ENCODE peak calls at places on chromosomes 6 and 20, in seven cellular contexts. One of them, this sample, is unnamed.

GRCh38 chr20:51861726-51862466 is 59.6 kb upstream of the SALL4 start:
- DNase-seq in left lung: no peak
- DNase-seq in SK-N-SH: no peak
- DNase-seq in CD14-positive monocyte: no peak
- DNase-seq in chondrocyte: no peak
- DNase-seq in GM12878: no peak
- DNase-seq in stimulated activated effector memory CD8-positive, alpha-beta T cell treated with anti-CD3 and anti-CD28 coated beads, Interleukin-12 subunit alpha, Interleukin-12 subunit beta, amount 100 ng/mL, for 72 hours: no peak
- DNase-seq in this sample: no peak

GRCh38 chr20:4060054-4060795 is 44.9 kb upstream of the RNF24 start:
- DNase-seq in left lung: peak
- DNase-seq in SK-N-SH: no peak
- DNase-seq in CD14-positive monocyte: peak
- DNase-seq in chondrocyte: no peak
- DNase-seq in GM12878: peak
- DNase-seq in stimulated activated effector memory CD8-positive, alpha-beta T cell treated with anti-CD3 and anti-CD28 coated beads, Interleukin-12 subunit alpha, Interleukin-12 subunit beta, amount 100 ng/mL, for 72 hours: no peak
- DNase-seq in this sample: no peak

GRCh38 chr20:5807431-5807830 is 57.2 kb downstream of the SHLD1 start:
- DNase-seq in left lung: no peak
- DNase-seq in SK-N-SH: no peak
- DNase-seq in CD14-positive monocyte: no peak
- DNase-seq in chondrocyte: no peak
- DNase-seq in GM12878: no peak
- DNase-seq in stimulated activated effector memory CD8-positive, alpha-beta T cell treated with anti-CD3 and anti-CD28 coated beads, Interleukin-12 subunit alpha, Interleukin-12 subunit beta, amount 100 ng/mL, for 72 hours: no peak
- DNase-seq in this sample: no peak

GRCh38 chr20:51269671-51270070 is 246.8 kb upstream of the KCNG1 start:
- DNase-seq in left lung: no peak
- DNase-seq in SK-N-SH: peak
- DNase-seq in CD14-positive monocyte: no peak
- DNase-seq in chondrocyte: no peak
- DNase-seq in GM12878: no peak
- DNase-seq in stimulated activated effector memory CD8-positive, alpha-beta T cell treated with anti-CD3 and anti-CD28 coated beads, Interleukin-12 subunit alpha, Interleukin-12 subunit beta, amount 100 ng/mL, for 72 hours: no peak
- DNase-seq in this sample: no peak

GRCh38 chr20:37457928-37458327 is 63.1 kb upstream of the NNAT start:
- DNase-seq in left lung: no peak
- DNase-seq in SK-N-SH: no peak
- DNase-seq in CD14-positive monocyte: no peak
- DNase-seq in chondrocyte: no peak
- DNase-seq in GM12878: no peak
- DNase-seq in stimulated activated effector memory CD8-positive, alpha-beta T cell treated with anti-CD3 and anti-CD28 coated beads, Interleukin-12 subunit alpha, Interleukin-12 subunit beta, amount 100 ng/mL, for 72 hours: no peak
- DNase-seq in this sample: no peak

GRCh38 chr6:63571883-63572732 is at the start of the genes LOC128125822 and PTP4A1:
- DNase-seq in left lung: peak
- DNase-seq in SK-N-SH: peak
- DNase-seq in CD14-positive monocyte: peak
- DNase-seq in chondrocyte: peak
- DNase-seq in GM12878: peak
- DNase-seq in stimulated activated effector memory CD8-positive, alpha-beta T cell treated with anti-CD3 and anti-CD28 coated beads, Interleukin-12 subunit alpha, Interleukin-12 subunit beta, amount 100 ng/mL, for 72 hours: peak
- DNase-seq in this sample: peak

GRCh38 chr20:45842169-45842812 is 8.7 kb downstream of the SNX21 start:
- DNase-seq in left lung: no peak
- DNase-seq in SK-N-SH: no peak
- DNase-seq in CD14-positive monocyte: no peak
- DNase-seq in chondrocyte: no peak
- DNase-seq in GM12878: peak
- DNase-seq in stimulated activated effector memory CD8-positive, alpha-beta T cell treated with anti-CD3 and anti-CD28 coated beads, Interleukin-12 subunit alpha, Interleukin-12 subunit beta, amount 100 ng/mL, for 72 hours: no peak
- DNase-seq in this sample: no peak

GRCh38 chr6:148532698-148533097 is 190.1 kb downstream of the SASH1 start:
- DNase-seq in left lung: no peak
- DNase-seq in SK-N-SH: no peak
- DNase-seq in CD14-positive monocyte: no peak
- DNase-seq in chondrocyte: no peak
- DNase-seq in GM12878: no peak
- DNase-seq in stimulated activated effector memory CD8-positive, alpha-beta T cell treated with anti-CD3 and anti-CD28 coated beads, Interleukin-12 subunit alpha, Interleukin-12 subunit beta, amount 100 ng/mL, for 72 hours: no peak
- DNase-seq in this sample: no peak

GRCh38 chr6:126054258-126054702 is 67.9 kb downstream of the TRMT11 start:
- DNase-seq in left lung: no peak
- DNase-seq in SK-N-SH: peak
- DNase-seq in CD14-positive monocyte: no peak
- DNase-seq in chondrocyte: no peak
- DNase-seq in GM12878: no peak
- DNase-seq in stimulated activated effector memory CD8-positive, alpha-beta T cell treated with anti-CD3 and anti-CD28 coated beads, Interleukin-12 subunit alpha, Interleukin-12 subunit beta, amount 100 ng/mL, for 72 hours: no peak
- DNase-seq in this sample: no peak

GRCh38 chr6:19668710-19669109 is 168.5 kb upstream of the ID4 start:
- DNase-seq in left lung: no peak
- DNase-seq in SK-N-SH: no peak
- DNase-seq in CD14-positive monocyte: no peak
- DNase-seq in chondrocyte: no peak
- DNase-seq in GM12878: no peak
- DNase-seq in stimulated activated effector memory CD8-positive, alpha-beta T cell treated with anti-CD3 and anti-CD28 coated beads, Interleukin-12 subunit alpha, Interleukin-12 subunit beta, amount 100 ng/mL, for 72 hours: no peak
- DNase-seq in this sample: no peak

GRCh38 chr6:101400341-101400740 is 6.8 kb downstream of the GRIK2 start:
- DNase-seq in left lung: no peak
- DNase-seq in SK-N-SH: no peak
- DNase-seq in CD14-positive monocyte: no peak
- DNase-seq in chondrocyte: no peak
- DNase-seq in GM12878: no peak
- DNase-seq in stimulated activated effector memory CD8-positive, alpha-beta T cell treated with anti-CD3 and anti-CD28 coated beads, Interleukin-12 subunit alpha, Interleukin-12 subunit beta, amount 100 ng/mL, for 72 hours: no peak
- DNase-seq in this sample: no peak

GRCh38 chr20:63234693-63235398 is 859 bp upstream of the BIRC7 start:
- DNase-seq in left lung: no peak
- DNase-seq in SK-N-SH: no peak
- DNase-seq in CD14-positive monocyte: no peak
- DNase-seq in chondrocyte: no peak
- DNase-seq in GM12878: no peak
- DNase-seq in stimulated activated effector memory CD8-positive, alpha-beta T cell treated with anti-CD3 and anti-CD28 coated beads, Interleukin-12 subunit alpha, Interleukin-12 subunit beta, amount 100 ng/mL, for 72 hours: no peak
- DNase-seq in this sample: peak

GRCh38 chr6:127833336-127833735 is 67.5 kb downstream of the THEMIS start:
- DNase-seq in left lung: no peak
- DNase-seq in SK-N-SH: no peak
- DNase-seq in CD14-positive monocyte: no peak
- DNase-seq in chondrocyte: no peak
- DNase-seq in GM12878: no peak
- DNase-seq in stimulated activated effector memory CD8-positive, alpha-beta T cell treated with anti-CD3 and anti-CD28 coated beads, Interleukin-12 subunit alpha, Interleukin-12 subunit beta, amount 100 ng/mL, for 72 hours: no peak
- DNase-seq in this sample: no peak

GRCh38 chr6:159257846-159258245 is 88.6 kb downstream of the FNDC1 start:
- DNase-seq in left lung: no peak
- DNase-seq in SK-N-SH: no peak
- DNase-seq in CD14-positive monocyte: no peak
- DNase-seq in chondrocyte: no peak
- DNase-seq in GM12878: no peak
- DNase-seq in stimulated activated effector memory CD8-positive, alpha-beta T cell treated with anti-CD3 and anti-CD28 coated beads, Interleukin-12 subunit alpha, Interleukin-12 subunit beta, amount 100 ng/mL, for 72 hours: no peak
- DNase-seq in this sample: no peak

GRCh38 chr6:17600527-17601388 is 656 bp downstream of the FAM8A1 start:
- DNase-seq in left lung: peak
- DNase-seq in SK-N-SH: peak
- DNase-seq in CD14-positive monocyte: no peak
- DNase-seq in chondrocyte: peak
- DNase-seq in GM12878: no peak
- DNase-seq in stimulated activated effector memory CD8-positive, alpha-beta T cell treated with anti-CD3 and anti-CD28 coated beads, Interleukin-12 subunit alpha, Interleukin-12 subunit beta, amount 100 ng/mL, for 72 hours: peak
- DNase-seq in this sample: peak

GRCh38 chr6:27441001-27441400 is 31.9 kb downstream of the ZNF184 start:
- DNase-seq in left lung: no peak
- DNase-seq in SK-N-SH: no peak
- DNase-seq in CD14-positive monocyte: no peak
- DNase-seq in chondrocyte: no peak
- DNase-seq in GM12878: no peak
- DNase-seq in stimulated activated effector memory CD8-positive, alpha-beta T cell treated with anti-CD3 and anti-CD28 coated beads, Interleukin-12 subunit alpha, Interleukin-12 subunit beta, amount 100 ng/mL, for 72 hours: no peak
- DNase-seq in this sample: no peak

GRCh38 chr20:32536861-32537656 is 48.1 kb downstream of the NOL4L start:
- DNase-seq in left lung: peak
- DNase-seq in SK-N-SH: peak
- DNase-seq in CD14-positive monocyte: no peak
- DNase-seq in chondrocyte: no peak
- DNase-seq in GM12878: no peak
- DNase-seq in stimulated activated effector memory CD8-positive, alpha-beta T cell treated with anti-CD3 and anti-CD28 coated beads, Interleukin-12 subunit alpha, Interleukin-12 subunit beta, amount 100 ng/mL, for 72 hours: no peak
- DNase-seq in this sample: peak

GRCh38 chr6:152094992-152095592 is 287.6 kb downstream of the ESR1 start:
- DNase-seq in left lung: peak
- DNase-seq in SK-N-SH: no peak
- DNase-seq in CD14-positive monocyte: peak
- DNase-seq in chondrocyte: no peak
- DNase-seq in GM12878: no peak
- DNase-seq in stimulated activated effector memory CD8-positive, alpha-beta T cell treated with anti-CD3 and anti-CD28 coated beads, Interleukin-12 subunit alpha, Interleukin-12 subunit beta, amount 100 ng/mL, for 72 hours: no peak
- DNase-seq in this sample: no peak

GRCh38 chr20:39433461-39433860 is 471.3 kb downstream of the DHX35 start:
- DNase-seq in left lung: no peak
- DNase-seq in SK-N-SH: no peak
- DNase-seq in CD14-positive monocyte: no peak
- DNase-seq in chondrocyte: no peak
- DNase-seq in GM12878: no peak
- DNase-seq in stimulated activated effector memory CD8-positive, alpha-beta T cell treated with anti-CD3 and anti-CD28 coated beads, Interleukin-12 subunit alpha, Interleukin-12 subunit beta, amount 100 ng/mL, for 72 hours: no peak
- DNase-seq in this sample: no peak

GRCh38 chr6:7165736-7166296 is 58.1 kb downstream of the RREB1 start:
- DNase-seq in left lung: no peak
- DNase-seq in SK-N-SH: no peak
- DNase-seq in CD14-positive monocyte: no peak
- DNase-seq in chondrocyte: no peak
- DNase-seq in GM12878: no peak
- DNase-seq in stimulated activated effector memory CD8-positive, alpha-beta T cell treated with anti-CD3 and anti-CD28 coated beads, Interleukin-12 subunit alpha, Interleukin-12 subunit beta, amount 100 ng/mL, for 72 hours: no peak
- DNase-seq in this sample: no peak

GRCh38 chr6:131854803-131855202 is 47.0 kb downstream of the ENPP1 start:
- DNase-seq in left lung: no peak
- DNase-seq in SK-N-SH: no peak
- DNase-seq in CD14-positive monocyte: no peak
- DNase-seq in chondrocyte: no peak
- DNase-seq in GM12878: no peak
- DNase-seq in stimulated activated effector memory CD8-positive, alpha-beta T cell treated with anti-CD3 and anti-CD28 coated beads, Interleukin-12 subunit alpha, Interleukin-12 subunit beta, amount 100 ng/mL, for 72 hours: no peak
- DNase-seq in this sample: no peak

GRCh38 chr20:32465092-32465900 is 107.2 kb downstream of the ASXL1 start:
- DNase-seq in left lung: peak
- DNase-seq in SK-N-SH: no peak
- DNase-seq in CD14-positive monocyte: peak
- DNase-seq in chondrocyte: peak
- DNase-seq in GM12878: no peak
- DNase-seq in stimulated activated effector memory CD8-positive, alpha-beta T cell treated with anti-CD3 and anti-CD28 coated beads, Interleukin-12 subunit alpha, Interleukin-12 subunit beta, amount 100 ng/mL, for 72 hours: no peak
- DNase-seq in this sample: no peak

GRCh38 chr6:39189915-39190544 is 39.2 kb downstream of the KCNK5 start:
- DNase-seq in left lung: peak
- DNase-seq in SK-N-SH: peak
- DNase-seq in CD14-positive monocyte: no peak
- DNase-seq in chondrocyte: no peak
- DNase-seq in GM12878: no peak
- DNase-seq in stimulated activated effector memory CD8-positive, alpha-beta T cell treated with anti-CD3 and anti-CD28 coated beads, Interleukin-12 subunit alpha, Interleukin-12 subunit beta, amount 100 ng/mL, for 72 hours: no peak
- DNase-seq in this sample: peak

GRCh38 chr6:119495230-119495683 is 145.7 kb upstream of the MAN1A1 start:
- DNase-seq in left lung: no peak
- DNase-seq in SK-N-SH: peak
- DNase-seq in CD14-positive monocyte: no peak
- DNase-seq in chondrocyte: no peak
- DNase-seq in GM12878: no peak
- DNase-seq in stimulated activated effector memory CD8-positive, alpha-beta T cell treated with anti-CD3 and anti-CD28 coated beads, Interleukin-12 subunit alpha, Interleukin-12 subunit beta, amount 100 ng/mL, for 72 hours: no peak
- DNase-seq in this sample: no peak

GRCh38 chr20:59027746-59028320 is 4.3 kb downstream of the ATP5F1E start:
- DNase-seq in left lung: no peak
- DNase-seq in SK-N-SH: no peak
- DNase-seq in CD14-positive monocyte: no peak
- DNase-seq in chondrocyte: no peak
- DNase-seq in GM12878: no peak
- DNase-seq in stimulated activated effector memory CD8-positive, alpha-beta T cell treated with anti-CD3 and anti-CD28 coated beads, Interleukin-12 subunit alpha, Interleukin-12 subunit beta, amount 100 ng/mL, for 72 hours: no peak
- DNase-seq in this sample: no peak